ENCODE peak calls at places on chromosome 15, in seven cellular contexts. J is lower lobe of right lung, Z is AG04450, V is RWPE1, H is H9, P is progenitor cell of endocrine pancreas, U is endothelial cell. Q is an unnamed sample.

GRCh38 chr15:67080118-67080899 is 14.9 kb downstream of the SMAD3 start:
- DNase-seq in J (peak; percentile 68), Z (no peak), V (no peak), H (no peak), P (no peak), U (no peak), Q (no peak)

GRCh38 chr15:96333194-96334016 is 2.9 kb downstream of the NR2F2 start:
- DNase-seq in J (peak; percentile 57), Z (no peak), V (no peak), H (peak; percentile 68), P (no peak), U (peak; percentile 69), Q (no peak)

GRCh38 chr15:89824607-89824867 is 9.9 kb upstream of the ANPEP start:
- DNase-seq in J (no peak), Z (no peak), V (no peak), H (peak; percentile 40), P (no peak), U (no peak), Q (no peak)

GRCh38 chr15:36491912-36492311 is 87.5 kb upstream of the CDIN1 start:
- DNase-seq in J (no peak), Z (no peak), V (no peak), H (no peak), P (no peak), U (no peak), Q (no peak)

GRCh38 chr15:88274534-88275460 is 18.3 kb upstream of the NTRK3 start:
- DNase-seq in J (no peak), Z (peak; percentile 21), V (peak; percentile 50), H (peak; percentile 81), P (peak; percentile 69), U (peak; percentile 86), Q (peak; percentile 86)

GRCh38 chr15:46110755-46111154 is 475.9 kb downstream of the SQOR start:
- DNase-seq in J (no peak), Z (no peak), V (no peak), H (no peak), P (no peak), U (no peak), Q (no peak)

GRCh38 chr15:39784125-39784524 is 1.5 kb upstream of the FSIP1 start:
- DNase-seq in J (no peak), Z (no peak), V (no peak), H (no peak), P (no peak), U (no peak), Q (no peak)

GRCh38 chr15:75620776-75621536 is 4.6 kb downstream of the SNUPN start:
- DNase-seq in J (peak; percentile 69), Z (peak; percentile 64), V (peak; percentile 58), H (no peak), P (no peak), U (no peak), Q (no peak)

GRCh38 chr15:66735909-66736305 is 33.9 kb downstream of the SMAD6 start:
- DNase-seq in J (no peak), Z (no peak), V (no peak), H (no peak), P (no peak), U (no peak), Q (no peak)

GRCh38 chr15:82043726-82044372 is 2.0 kb downstream of the MEX3B start:
- DNase-seq in J (peak; percentile 46), Z (no peak), V (no peak), H (peak; percentile 41), P (no peak), U (peak; percentile 32), Q (peak; percentile 41)

DNA sequence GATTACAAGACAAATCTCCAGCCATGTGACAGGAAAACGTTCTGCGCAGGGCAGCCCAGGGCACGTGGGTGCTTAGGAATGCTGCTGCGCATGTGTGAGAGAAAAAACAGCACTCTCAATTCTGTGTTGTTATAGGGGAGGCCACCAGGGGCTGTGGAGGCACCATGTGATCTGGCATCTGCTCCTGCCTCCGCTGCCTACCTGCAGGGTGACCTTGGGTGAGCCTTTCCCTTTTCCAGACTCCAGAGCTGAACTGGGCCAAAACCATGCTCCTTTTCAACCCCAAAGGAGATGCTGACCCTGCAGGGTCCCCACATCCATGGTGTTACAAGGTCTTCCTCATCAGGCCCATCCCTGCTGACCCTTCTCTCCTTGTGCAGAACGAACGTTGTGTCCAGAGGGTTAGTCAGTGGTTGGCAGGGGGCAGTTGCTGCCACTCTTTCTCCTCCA is 81.5 kb upstream of the RASGRF1 start:
- DNase-seq in J (no peak), Z (no peak), V (no peak), H (peak; percentile 66), P (no peak), U (no peak), Q (no peak)
- TF ChIP-seq CTCF in J (no peak), Z (no peak), V (no peak), H (peak; percentile 58), P (peak; percentile 46), U (no peak), Q (peak; percentile 25)

GRCh38 chr15:99603828-99604227 is 38.0 kb downstream of the MEF2A start:
- DNase-seq in J (no peak), Z (no peak), V (no peak), H (no peak), P (no peak), U (no peak), Q (no peak)

GRCh38 chr15:99606646-99607045 is 40.9 kb downstream of the MEF2A start:
- DNase-seq in J (no peak), Z (no peak), V (no peak), H (no peak), P (no peak), U (no peak), Q (no peak)

GRCh38 chr15:99604865-99605264 is 39.1 kb downstream of the MEF2A start:
- DNase-seq in J (no peak), Z (no peak), V (no peak), H (no peak), P (no peak), U (no peak), Q (peak; percentile 3)

GRCh38 chr15:99605490-99605931 is 39.7 kb downstream of the MEF2A start:
- DNase-seq in J (no peak), Z (no peak), V (peak; percentile 71), H (no peak), P (no peak), U (no peak), Q (no peak)

GRCh38 chr15:99605990-99606389 is 40.2 kb downstream of the MEF2A start:
- DNase-seq in J (no peak), Z (no peak), V (no peak), H (no peak), P (no peak), U (no peak), Q (no peak)
- TF ChIP-seq CTCF in J (no peak), Z (no peak), V (no peak), H (no peak), P (no peak), U (no peak), Q (no peak)

DNA sequence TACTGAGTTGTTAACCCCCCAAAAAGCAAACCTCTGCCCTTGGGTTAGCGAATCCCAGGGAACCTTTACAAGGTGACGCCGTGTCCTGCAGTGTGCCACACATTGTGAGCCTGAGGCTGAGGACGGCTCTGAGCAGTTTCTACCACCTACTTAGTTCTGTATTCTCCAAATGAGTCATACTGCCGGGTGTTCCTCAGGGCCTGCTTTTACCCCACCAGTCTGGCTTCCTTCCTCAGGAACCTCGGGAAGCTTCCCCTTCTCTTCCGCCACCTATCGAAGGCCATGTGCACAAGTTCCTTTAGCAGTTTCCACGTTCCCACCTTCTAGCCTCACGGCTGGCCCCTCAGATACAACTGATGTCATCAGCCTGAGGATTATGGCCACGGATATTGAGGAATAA is 384.0 kb upstream of the TPM1 start:
- DNase-seq in J (no peak), Z (no peak), V (peak; percentile 8), H (no peak), P (no peak), U (no peak), Q (no peak)
- TF ChIP-seq CTCF in J (no peak), Z (no peak), V (no peak), H (no peak), P (no peak), U (no peak), Q (no peak)

DNA sequence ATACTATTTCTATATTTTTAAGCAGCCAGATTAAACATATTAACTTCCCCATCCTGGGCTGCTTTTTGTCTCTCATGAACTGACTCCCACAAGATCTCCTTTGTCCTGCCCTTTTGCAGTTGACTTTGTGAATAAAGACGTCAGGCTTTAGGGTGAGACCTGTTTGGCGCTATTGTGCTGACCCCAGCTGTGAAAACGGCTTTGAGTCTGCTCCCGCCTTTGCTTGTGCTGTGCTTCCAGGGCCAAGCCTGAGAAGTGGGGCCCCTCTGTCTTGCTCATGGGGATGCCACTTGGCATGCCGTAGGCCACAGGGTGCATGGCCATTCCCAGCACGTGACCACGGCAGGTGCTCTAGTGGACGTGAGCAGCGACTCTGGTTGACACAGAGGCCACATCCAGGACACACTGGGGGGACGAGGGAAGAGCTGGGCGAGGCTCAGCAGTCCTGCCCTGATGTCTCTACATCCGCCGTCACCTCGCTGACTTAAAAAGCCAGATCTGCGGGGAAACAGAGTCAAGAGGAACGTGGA is 268.9 kb upstream of the LYSMD4 start:
- DNase-seq in J (no peak), Z (no peak), V (no peak), H (no peak), P (no peak), U (no peak), Q (no peak)
- TF ChIP-seq CTCF in J (no peak), Z (no peak), V (no peak), H (no peak), P (no peak), U (no peak), Q (no peak)

GRCh38 chr15:60507596-60508424 is 28.9 kb upstream of the ICE2 start:
- DNase-seq in J (no peak), Z (peak; percentile 38), V (peak; percentile 66), H (peak; percentile 48), P (peak; percentile 27), U (peak; percentile 40), Q (peak; percentile 33)
- TF ChIP-seq CTCF in J (peak; percentile 85), Z (peak; percentile 98), V (peak; percentile 98), H (peak; percentile 92), P (peak; percentile 94), U (peak; percentile 89), Q (peak; percentile 92)